ENCODE peak calls at places on chromosomes 7 and 10, in five cellular contexts. A, K, B, P and M are unnamed samples. For H3K4me1, the result is how much of the 10 kb centered on the place peaks cover.

GRCh38 chr7:99451936-99452335 is 13.2 kb downstream of the CPSF4 start:
- DNase-seq in P (no peak), A (no peak), K (no peak), B (no peak), M (no peak)

GRCh38 chr10:78410046-78410965 is 376.6 kb downstream of the RPS24 start:
- DNase-seq in P (no peak), B (no peak), A (no peak), K (no peak), M (no peak)

GRCh38 chr7:80134536-80135305 is at the start of gene GNAI1:
- DNase-seq in A (peak), P (peak), K (no peak), B (peak), M (peak)

GRCh38 chr7:14104861-14105260 is 115.4 kb upstream of the ETV1 start:
- DNase-seq in P (no peak), B (no peak), K (no peak), A (no peak), M (no peak)

GRCh38 chr10:84613336-84614021 is 285.1 kb downstream of the CCSER2 start:
- DNase-seq in P (peak), A (no peak), B (no peak), K (no peak), M (peak)

GRCh38 chr10:31596765-31597164 is 277.7 kb downstream of the ZEB1 start:
- DNase-seq in B (no peak), K (no peak), A (no peak), P (no peak), M (no peak)

GRCh38 chr7:89238156-89238555 is 442.6 kb upstream of the TEX47 start:
- DNase-seq in P (no peak), K (no peak), A (no peak), B (no peak), M (no peak)

GRCh38 chr10:113047605-113047962 is 97.5 kb downstream of the TCF7L2 start:
- DNase-seq in A (no peak), P (no peak), B (no peak), K (no peak), M (peak)

GRCh38 chr10:33376976-33377657 is 42.6 kb upstream of the NRP1 start:
- DNase-seq in K (no peak), A (no peak), P (no peak), B (no peak), M (no peak)

GRCh38 chr10:76736392-76736791 is 901.2 kb downstream of the KCNMA1 start:
- DNase-seq in K (no peak), B (no peak), P (no peak), A (no peak), M (no peak)

GRCh38 chr7:112520787-112521186 is 40.0 kb downstream of the LSMEM1 start:
- DNase-seq in A (no peak), B (no peak), P (no peak), K (no peak), M (no peak)

GRCh38 chr10:111756541-111757061 is 427.0 kb downstream of the GPAM start:
- DNase-seq in K (no peak), B (peak), A (no peak), P (peak), M (no peak)

GRCh38 chr10:1609596-1609995 is 127.7 kb downstream of the ADARB2 start:
- DNase-seq in K (no peak), P (no peak), B (no peak), A (no peak), M (no peak)

GRCh38 chr7:74343281-74344127 is 54.3 kb downstream of the CLIP2 start:
- DNase-seq in K (no peak), A (no peak), B (no peak), P (no peak), M (no peak)

GRCh38 chr7:99392046-99392445 is 16.4 kb downstream of the PDAP1 start:
- DNase-seq in P (peak), K (no peak), B (peak), A (no peak), M (no peak)

GRCh38 chr7:56537952-56538351 is 421.7 kb upstream of the NUPR2 start:
- DNase-seq in P (no peak), B (no peak), K (no peak), A (no peak), M (no peak)

GRCh38 chr10:78357027-78357672 is 323.5 kb downstream of the RPS24 start:
- DNase-seq in A (no peak), B (no peak), P (no peak), K (no peak), M (no peak)

GRCh38 chr10:5528989-5529701 is 4.4 kb downstream of the CALML3 start:
- DNase-seq in P (peak), A (no peak), K (no peak), B (no peak), M (no peak)

GRCh38 chr10:3435671-3436070 is 263.1 kb upstream of the PITRM1 start:
- DNase-seq in A (no peak), K (no peak), B (no peak), P (no peak), M (no peak)

GRCh38 chr7:55073051-55073511 is 54.3 kb downstream of the EGFR start:
- DNase-seq in K (no peak), B (no peak), A (no peak), P (no peak), M (no peak)

GRCh38 chr10:80372675-80373074 is 16.1 kb downstream of the DYDC2 start:
- DNase-seq in B (no peak), K (no peak), P (no peak), A (no peak), M (no peak)

GRCh38 chr10:59582779-59583178 is 126.9 kb downstream of the SLC16A9 start:
- DNase-seq in P (no peak), B (no peak), K (no peak), A (no peak), M (no peak)

GRCh38 chr10:14382022-14382421 is 51.3 kb upstream of the FRMD4A start:
- DNase-seq in K (peak), A (no peak), B (no peak), P (no peak), M (no peak)

GRCh38 chr7:128069367-128070364 is 38.4 kb upstream of the LRRC4 start:
- DNase-seq in A (no peak), P (no peak), K (no peak), B (no peak), M (peak)

GRCh38 chr10:71893920-71894319 is 42.9 kb upstream of the PSAP start:
- DNase-seq in B (no peak), K (no peak), A (no peak), P (no peak), M (no peak)

GRCh38 chr7:152013974-152014373 is 11.5 kb upstream of the GALNT11 start:
- DNase-seq in P (no peak), A (no peak), K (no peak), B (no peak), M (no peak)

GRCh38 chr7:23346316-23346715 is 47.2 kb downstream of the MALSU1 start:
- DNase-seq in B (no peak), P (no peak), K (no peak), A (no peak), M (no peak)

GRCh38 chr10:83564889-83565588 is 574.3 kb upstream of the GHITM start:
- DNase-seq in K (no peak), P (no peak), A (no peak), B (no peak), M (no peak)

GRCh38 chr10:11754180-11754579 is 12.0 kb downstream of the ECHDC3 start:
- DNase-seq in P (no peak), K (no peak), A (no peak), B (no peak), M (no peak)

GRCh38 chr10:48464121-48464870 is 140.6 kb downstream of the ARHGAP22 start:
- DNase-seq in B (peak), A (no peak), K (no peak), P (no peak), M (no peak)

GRCh38 chr7:74311305-74311744 is 22.1 kb downstream of the CLIP2 start:
- DNase-seq in P (peak), A (no peak), K (no peak), B (peak), M (no peak)

GRCh38 chr10:31197886-31198285 is 121.1 kb upstream of the ZEB1 start:
- DNase-seq in B (no peak), A (no peak), K (no peak), P (no peak), M (no peak)

GRCh38 chr7:33678675-33679335 is 226.5 kb upstream of the BMPER start:
- DNase-seq in A (no peak), B (no peak), K (no peak), P (no peak), M (no peak)
- H3K27ac ChIP-seq in A (no peak), B (no peak), K (no peak), P (no peak), M (no peak)

GRCh38 chr7:154776350-154776749 is 226.6 kb downstream of the PAXIP1 start:
- DNase-seq in K (no peak), A (no peak), B (no peak), P (no peak), M (no peak)

GRCh38 chr7:154777489-154777888 is 225.4 kb downstream of the PAXIP1 start:
- DNase-seq in K (no peak), B (no peak), P (no peak), A (no peak), M (no peak)

GRCh38 chr7:154777908-154778307 is 225.0 kb downstream of the PAXIP1 start:
- DNase-seq in A (no peak), K (no peak), B (no peak), P (no peak), M (no peak)

GRCh38 chr7:154775681-154776080 is 227.2 kb downstream of the PAXIP1 start:
- DNase-seq in P (no peak), A (no peak), B (no peak), K (no peak), M (no peak)

GRCh38 chr7:154777023-154777422 is 225.9 kb downstream of the PAXIP1 start:
- DNase-seq in K (no peak), P (no peak), A (no peak), B (no peak), M (no peak)
- TF ChIP-seq CTCF in K (no peak), P (no peak), A (no peak), B (no peak), M (no peak)

GRCh38 chr10:97575101-97575668 is 2.6 kb downstream of the ANKRD2 start:
- DNase-seq in A (no peak), P (no peak), B (no peak), K (no peak), M (no peak)

GRCh38 chr10:97572214-97572989 is at the start of gene ANKRD2:
- DNase-seq in A (peak), P (peak), B (peak), K (peak), M (peak)

GRCh38 chr10:97574374-97575100 is 2.0 kb downstream of the ANKRD2 start:
- DNase-seq in B (peak), A (peak), P (peak), K (no peak), M (peak)

GRCh38 chr10:97573021-97573420 is 442 bp downstream of the ANKRD2 start:
- DNase-seq in B (no peak), P (no peak), K (no peak), A (no peak), M (no peak)

DNA sequence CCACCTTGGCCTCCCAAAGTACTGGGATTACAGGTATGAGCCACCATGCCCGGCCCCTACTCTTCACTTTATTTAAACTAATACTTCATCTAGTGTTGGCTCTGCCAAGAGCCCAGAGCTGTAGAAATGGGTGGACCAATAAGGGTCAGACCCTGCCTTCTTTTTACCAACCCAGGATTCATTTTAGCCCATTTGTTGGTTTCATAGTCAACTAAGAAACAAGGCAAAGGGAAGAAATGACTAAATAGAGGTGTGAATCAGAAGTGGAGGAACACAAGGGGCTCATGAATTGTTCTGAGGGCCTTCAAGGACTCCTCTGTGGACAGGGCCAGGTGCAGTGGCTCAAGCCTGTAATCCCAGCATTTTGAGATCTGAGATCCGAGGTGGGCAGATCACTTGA is 1.1 kb downstream of the ANKRD2 start:
- DNase-seq in B (no peak), K (no peak), P (no peak), A (no peak), M (no peak)
- H3K4me1 ChIP-seq in B (under half), K (under half), P (under half), A (under half), M (under half)

GRCh38 chr10:62095341-62096071 is 173.1 kb downstream of the RTKN2 start:
- DNase-seq in B (peak), K (no peak), P (no peak), A (no peak), M (peak)
- H3K27ac ChIP-seq in B (peak), K (no peak), P (peak), A (peak), M (peak)

GRCh38 chr10:7417103-7417623 is 6.3 kb upstream of the SFMBT2 start:
- DNase-seq in P (no peak), A (no peak), K (no peak), B (no peak), M (no peak)
- TF ChIP-seq CTCF in P (peak), A (peak), K (peak), B (peak), M (peak)

GRCh38 chr7:158811894-158812293 is 17.4 kb downstream of the ESYT2 start:
- DNase-seq in K (no peak), B (no peak), A (no peak), P (no peak), M (no peak)
- H3K4me1 ChIP-seq in K (half or more), B (under half), A (under half), P (under half), M (under half)

GRCh38 chr7:28682811-28683210 is 270.5 kb downstream of the CREB5 start:
- DNase-seq in A (no peak), B (no peak), K (no peak), P (no peak), M (no peak)

GRCh38 chr7:28686418-28686800 is 271.7 kb downstream of the TRIL start:
- DNase-seq in A (no peak), K (no peak), B (no peak), P (peak), M (no peak)

GRCh38 chr7:28685660-28686417 is 272.3 kb downstream of the TRIL start:
- DNase-seq in A (peak), B (peak), P (peak), K (no peak), M (peak)

GRCh38 chr7:28685291-28685659 is 272.9 kb downstream of the TRIL start:
- DNase-seq in P (peak), K (no peak), A (no peak), B (peak), M (no peak)

DNA sequence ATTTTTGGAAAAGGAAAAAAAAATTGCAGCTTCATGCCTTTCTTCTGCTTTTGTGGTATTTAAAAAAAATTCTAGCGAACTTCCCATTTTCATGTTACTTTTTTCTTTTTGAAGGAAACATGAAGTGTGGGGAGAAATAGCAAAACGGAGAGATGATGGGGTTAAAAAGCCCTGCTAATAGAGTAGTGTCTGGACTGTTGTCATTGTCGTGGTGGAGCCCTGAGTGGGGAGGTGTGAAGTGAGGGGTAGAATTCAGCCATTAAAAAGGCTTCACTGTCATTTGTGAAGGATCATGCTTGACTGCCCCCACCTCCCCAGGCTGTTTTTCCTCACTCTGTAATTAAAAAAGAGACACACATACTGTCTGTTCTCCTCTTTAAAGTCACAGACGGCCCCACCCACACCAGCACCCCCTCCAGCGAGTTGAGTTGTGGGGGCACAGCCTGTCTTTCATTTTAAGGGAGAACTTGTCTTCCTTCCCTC is 272.5 kb downstream of the CREB5 start:
- DNase-seq in A (no peak), P (no peak), K (no peak), B (no peak), M (no peak)
- H3K27ac ChIP-seq in A (peak), P (peak), K (no peak), B (no peak), M (no peak)

DNA sequence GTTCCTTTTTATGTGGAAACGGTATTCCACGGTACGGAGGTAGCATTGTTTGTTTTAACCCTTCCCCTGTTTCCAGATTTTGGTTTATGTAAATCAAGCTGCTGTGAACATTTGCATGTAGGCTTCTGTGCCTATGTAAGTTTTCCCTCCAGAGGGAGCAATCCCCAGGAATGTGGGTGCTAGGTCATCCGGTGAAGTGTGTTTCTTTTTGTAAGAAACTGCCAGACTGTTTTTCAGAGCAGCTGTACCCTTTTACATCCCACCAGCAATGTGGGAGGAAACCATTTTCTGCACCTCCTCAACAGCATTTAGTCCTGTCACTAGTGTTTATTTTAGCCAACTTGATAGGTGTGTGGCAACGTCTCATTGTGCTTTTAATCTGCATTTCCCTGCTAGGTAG is 395.8 kb upstream of the FOXK1 start:
- DNase-seq in A (no peak), K (no peak), P (no peak), B (no peak), M (no peak)
- TF ChIP-seq CTCF in A (no peak), K (no peak), P (no peak), B (no peak), M (no peak)

DNA sequence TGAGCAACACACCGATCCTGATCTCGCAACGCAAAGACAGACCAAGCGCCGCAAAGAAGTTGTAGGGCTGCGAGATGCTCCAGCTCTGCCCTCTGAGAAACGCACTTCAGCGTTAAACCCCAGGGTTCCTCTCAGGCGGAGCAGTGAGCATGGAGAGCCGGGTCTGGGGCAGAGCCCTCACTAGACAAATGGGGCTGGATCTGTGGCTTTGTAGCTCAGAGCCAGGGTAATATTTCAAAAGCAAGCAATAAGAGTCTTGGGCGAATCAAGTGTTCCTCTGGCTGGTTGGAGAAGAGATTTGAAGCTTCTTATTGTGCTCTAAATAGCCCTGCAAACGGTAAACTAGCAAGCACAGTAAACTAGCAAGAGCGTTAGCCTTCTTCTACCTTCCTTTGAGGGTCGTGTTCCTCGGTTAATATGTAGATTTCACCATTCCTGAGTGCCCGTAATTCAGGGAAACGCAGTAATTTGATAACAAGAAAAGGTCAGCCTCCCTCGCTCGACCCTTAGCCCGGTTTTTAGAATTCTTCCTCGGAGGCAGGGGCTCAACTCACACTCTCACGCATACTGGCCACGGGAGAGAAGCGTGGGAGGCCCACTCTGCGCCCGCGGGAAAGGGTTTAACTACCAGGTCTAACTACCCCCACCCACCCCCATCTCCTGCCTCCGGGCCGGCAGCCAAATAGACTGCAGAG is 6.7 kb downstream of the SKAP2 start:
- DNase-seq in K (no peak), P (peak), A (no peak), B (peak), M (peak)
- H3K4me1 ChIP-seq in K (under half), P (under half), A (under half), B (under half), M (under half)

GRCh38 chr7:51031791-51032484 is 249.2 kb upstream of the GRB10 start:
- DNase-seq in P (no peak), B (no peak), K (no peak), A (no peak), M (no peak)
- H3K27ac ChIP-seq in P (no peak), B (no peak), K (no peak), A (no peak), M (no peak)